ENCODE peak calls at places on chromosomes 3 and 15, in seven cellular contexts. N is NCI-H2081; T is aorta; V is activated CD4-positive, CD25-positive, alpha-beta regulatory T cell; B is T-helper 1 cell; U is iPS-NIHi11; P is psoas muscle. F is an unnamed sample.

GRCh38 chr3:45087155-45087554 is 59.0 kb downstream of the CDCP1 start:
- DNase-seq in N (no peak), T (no peak), V (no peak), B (no peak), U (no peak), P (no peak), F (no peak)

GRCh38 chr3:45008117-45008516 is 18.0 kb upstream of the CLEC3B start:
- DNase-seq in N (no peak), T (no peak), V (no peak), B (no peak), U (no peak), P (no peak), F (no peak)

GRCh38 chr3:37290551-37290950 is 116.2 kb upstream of the LRRFIP2 start:
- DNase-seq in N (no peak), T (no peak), V (no peak), B (no peak), U (no peak), P (no peak), F (no peak)

GRCh38 chr3:60010778-60011177 is 961.0 kb upstream of the CFAP20DC start:
- DNase-seq in N (no peak), T (no peak), V (peak; percentile 39), B (peak; percentile 49), U (no peak), P (no peak), F (no peak)

GRCh38 chr3:151382671-151383070 is 1.9 kb downstream of the P2RY12 start:
- DNase-seq in N (no peak), T (no peak), V (no peak), B (no peak), U (no peak), P (no peak), F (no peak)

GRCh38 chr15:99486371-99487336 is 79.1 kb upstream of the MEF2A start:
- DNase-seq in N (no peak), T (peak; percentile 93), V (no peak), B (no peak), U (peak; percentile 80), P (peak; percentile 88), F (peak; percentile 90)

GRCh38 chr3:46881819-46882376 is 4.4 kb downstream of the PTH1R start:
- DNase-seq in N (no peak), T (peak; percentile 84), V (peak; percentile 19), B (no peak), U (peak; percentile 69), P (peak; percentile 42), F (no peak)

GRCh38 chr15:57321973-57322601 is 54.2 kb upstream of the CGNL1 start:
- DNase-seq in N (peak; percentile 38), T (peak; percentile 48), V (no peak), B (no peak), U (no peak), P (no peak), F (no peak)

GRCh38 chr3:45043715-45044299 is 17.7 kb downstream of the CLEC3B start:
- DNase-seq in N (no peak), T (no peak), V (no peak), B (no peak), U (no peak), P (no peak), F (no peak)

GRCh38 chr3:131749826-131750225 is 247.1 kb upstream of the MRPL3 start:
- DNase-seq in N (no peak), T (no peak), V (no peak), B (no peak), U (no peak), P (no peak), F (no peak)

F was measured in Right ventricle myocardium inferior.